ENCODE peak calls at places on chromosomes 4 and X, in six cellular contexts. One of them, this sample, is unnamed.

GRCh38 chr4:25830545-25830944 is 32.2 kb downstream of the SEL1L3 start:
- DNase-seq in body of pancreas: no peak
- DNase-seq in pancreas: no peak
- DNase-seq in IMR-90: no peak
- DNase-seq in stomach: no peak
- DNase-seq in uterus: no peak
- DNase-seq in this sample: no peak

GRCh38 chrX:57595381-57595811 is 3.6 kb downstream of the ZXDB start:
- DNase-seq in body of pancreas: no peak
- DNase-seq in pancreas: no peak
- DNase-seq in IMR-90: peak; percentile 85
- DNase-seq in stomach: no peak
- DNase-seq in uterus: peak; percentile 58
- DNase-seq in this sample: peak; percentile 63

GRCh38 chrX:46777971-46778810 is 19.3 kb upstream of the SLC9A7 start:
- DNase-seq in body of pancreas: no peak
- DNase-seq in pancreas: no peak
- DNase-seq in IMR-90: peak; percentile 56
- DNase-seq in stomach: no peak
- DNase-seq in uterus: no peak
- DNase-seq in this sample: no peak

GRCh38 chr4:177375971-177376370 is 66.3 kb downstream of the AGA start:
- DNase-seq in body of pancreas: no peak
- DNase-seq in pancreas: no peak
- DNase-seq in IMR-90: no peak
- DNase-seq in stomach: no peak
- DNase-seq in uterus: no peak
- DNase-seq in this sample: no peak

GRCh38 chr4:151276787-151277557 is at the start of gene PRSS48:
- DNase-seq in body of pancreas: peak; percentile 75
- DNase-seq in pancreas: peak; percentile 26
- DNase-seq in IMR-90: peak; percentile 32
- DNase-seq in stomach: peak; percentile 59
- DNase-seq in uterus: no peak
- DNase-seq in this sample: peak; percentile 18

GRCh38 chrX:95117556-95117955 is 1443.5 kb downstream of the FAM133A start:
- DNase-seq in body of pancreas: no peak
- DNase-seq in pancreas: no peak
- DNase-seq in IMR-90: no peak
- DNase-seq in stomach: no peak
- DNase-seq in uterus: no peak
- DNase-seq in this sample: peak; percentile 27

GRCh38 chr4:9735515-9735914 is 45.9 kb upstream of the DRD5 start:
- DNase-seq in body of pancreas: no peak
- DNase-seq in pancreas: no peak
- DNase-seq in IMR-90: no peak
- DNase-seq in stomach: no peak
- DNase-seq in uterus: no peak
- DNase-seq in this sample: no peak

GRCh38 chrX:56569378-56570061 is 6.1 kb downstream of the UBQLN2 start:
- DNase-seq in body of pancreas: no peak
- DNase-seq in pancreas: no peak
- DNase-seq in IMR-90: peak; percentile 3
- DNase-seq in stomach: no peak
- DNase-seq in uterus: no peak
- DNase-seq in this sample: no peak

GRCh38 chr4:80500593-80500992 is 165.1 kb downstream of the CFAP299 start:
- DNase-seq in body of pancreas: no peak
- DNase-seq in pancreas: no peak
- DNase-seq in IMR-90: no peak
- DNase-seq in stomach: no peak
- DNase-seq in uterus: no peak
- DNase-seq in this sample: no peak

GRCh38 chr4:128323401-128323800 is 35.8 kb upstream of the PGRMC2 start:
- DNase-seq in body of pancreas: no peak
- DNase-seq in pancreas: no peak
- DNase-seq in IMR-90: no peak
- DNase-seq in stomach: no peak
- DNase-seq in uterus: no peak
- DNase-seq in this sample: peak; percentile 64

GRCh38 chrX:29231800-29232199 is 644.6 kb downstream of the IL1RAPL1 start:
- DNase-seq in body of pancreas: no peak
- DNase-seq in pancreas: no peak
- DNase-seq in IMR-90: peak; percentile 6
- DNase-seq in stomach: no peak
- DNase-seq in uterus: no peak
- DNase-seq in this sample: peak; percentile 2

GRCh38 chr4:73944061-73944875 is 37.6 kb downstream of the PF4 start:
- DNase-seq in body of pancreas: peak; percentile 45
- DNase-seq in pancreas: peak; percentile 29
- DNase-seq in IMR-90: no peak
- DNase-seq in stomach: peak; percentile 35
- DNase-seq in uterus: no peak
- DNase-seq in this sample: no peak

GRCh38 chr4:26854701-26855100 is 5.9 kb upstream of the STIM2 start:
- DNase-seq in body of pancreas: peak; percentile 7
- DNase-seq in pancreas: no peak
- DNase-seq in IMR-90: no peak
- DNase-seq in stomach: no peak
- DNase-seq in uterus: no peak
- DNase-seq in this sample: no peak

GRCh38 chr4:181832305-181832704 is 410.9 kb upstream of the TENM3 start:
- DNase-seq in body of pancreas: no peak
- DNase-seq in pancreas: no peak
- DNase-seq in IMR-90: no peak
- DNase-seq in stomach: no peak
- DNase-seq in uterus: no peak
- DNase-seq in this sample: no peak

GRCh38 chr4:28369504-28369903 is 1508.9 kb downstream of the STIM2 start:
- DNase-seq in body of pancreas: no peak
- DNase-seq in pancreas: no peak
- DNase-seq in IMR-90: peak; percentile 71
- DNase-seq in stomach: no peak
- DNase-seq in uterus: no peak
- DNase-seq in this sample: peak; percentile 37

GRCh38 chr4:173852775-173853174 is 322.7 kb upstream of the HAND2 start:
- DNase-seq in body of pancreas: no peak
- DNase-seq in pancreas: no peak
- DNase-seq in IMR-90: no peak
- DNase-seq in stomach: no peak
- DNase-seq in uterus: no peak
- DNase-seq in this sample: no peak

GRCh38 chr4:109648266-109648996 is 54.8 kb downstream of the CASP6 start:
- DNase-seq in body of pancreas: no peak
- DNase-seq in pancreas: no peak
- DNase-seq in IMR-90: no peak
- DNase-seq in stomach: no peak
- DNase-seq in uterus: no peak
- DNase-seq in this sample: peak; percentile 10

GRCh38 chrX:49876750-49877149 is 2.5 kb upstream of the USP27X start:
- DNase-seq in body of pancreas: peak; percentile 30
- DNase-seq in pancreas: no peak
- DNase-seq in IMR-90: peak; percentile 23
- DNase-seq in stomach: no peak
- DNase-seq in uterus: no peak
- DNase-seq in this sample: peak; percentile 6

GRCh38 chr4:168812806-168813205 is 197.2 kb downstream of the CBR4 start:
- DNase-seq in body of pancreas: no peak
- DNase-seq in pancreas: no peak
- DNase-seq in IMR-90: no peak
- DNase-seq in stomach: no peak
- DNase-seq in uterus: no peak
- DNase-seq in this sample: no peak
- H3K27ac ChIP-seq in body of pancreas: peak overlapping the region; percentile 8
- H3K27ac ChIP-seq in pancreas: no peak overlapping the region
- H3K27ac ChIP-seq in IMR-90: peak overlapping the region; percentile 19
- H3K27ac ChIP-seq in stomach: peak overlapping the region; percentile 36
- H3K27ac ChIP-seq in uterus: peak overlapping the region; percentile 92
- H3K27ac ChIP-seq in this sample: peak overlapping the region; percentile 72

GRCh38 chrX:110420771-110421498 is 62.3 kb downstream of the RTL9 start:
- DNase-seq in body of pancreas: no peak
- DNase-seq in pancreas: no peak
- DNase-seq in IMR-90: peak; percentile 34
- DNase-seq in stomach: no peak
- DNase-seq in uterus: no peak
- DNase-seq in this sample: no peak
- TF ChIP-seq CTCF in body of pancreas: peak; percentile 14
- TF ChIP-seq CTCF in pancreas: peak; percentile 13
- TF ChIP-seq CTCF in IMR-90: peak; percentile 23
- TF ChIP-seq CTCF in stomach: no peak
- TF ChIP-seq CTCF in uterus: no peak
- TF ChIP-seq CTCF in this sample: peak; percentile 39

GRCh38 chr4:87370071-87370470 is 20.9 kb downstream of the HSD17B11 start:
- DNase-seq in body of pancreas: no peak
- DNase-seq in pancreas: no peak
- DNase-seq in IMR-90: no peak
- DNase-seq in stomach: no peak
- DNase-seq in uterus: no peak
- DNase-seq in this sample: no peak
- H3K27ac ChIP-seq in body of pancreas: no peak overlapping the region
- H3K27ac ChIP-seq in pancreas: no peak overlapping the region
- H3K27ac ChIP-seq in IMR-90: no peak overlapping the region
- H3K27ac ChIP-seq in stomach: no peak overlapping the region
- H3K27ac ChIP-seq in uterus: no peak overlapping the region
- H3K27ac ChIP-seq in this sample: no peak overlapping the region

DNA sequence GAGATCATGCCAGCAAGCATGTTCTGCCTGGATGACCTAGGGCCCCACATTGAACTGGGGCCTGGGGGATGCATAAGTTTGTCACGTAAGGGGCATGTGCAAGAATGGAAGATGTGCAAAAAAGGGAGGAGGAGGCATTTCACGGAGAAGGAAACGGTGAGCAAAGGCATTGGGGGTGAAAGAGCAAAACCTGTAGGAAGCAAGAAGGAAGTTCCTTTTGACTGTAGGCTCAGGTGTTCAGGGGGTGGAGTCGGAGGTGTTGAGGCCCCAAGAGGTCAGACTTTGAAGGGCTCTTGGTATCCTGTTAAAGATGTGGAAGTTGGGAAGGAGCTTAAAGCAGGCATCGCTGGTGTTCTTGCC is 625 bp upstream of the SCARB2 start:
- DNase-seq in body of pancreas: peak; percentile 33
- DNase-seq in pancreas: no peak
- DNase-seq in IMR-90: no peak
- DNase-seq in stomach: no peak
- DNase-seq in uterus: no peak
- DNase-seq in this sample: no peak
- TF ChIP-seq CTCF in body of pancreas: no peak
- TF ChIP-seq CTCF in pancreas: no peak
- TF ChIP-seq CTCF in IMR-90: no peak
- TF ChIP-seq CTCF in stomach: no peak
- TF ChIP-seq CTCF in uterus: no peak
- TF ChIP-seq CTCF in this sample: no peak

DNA sequence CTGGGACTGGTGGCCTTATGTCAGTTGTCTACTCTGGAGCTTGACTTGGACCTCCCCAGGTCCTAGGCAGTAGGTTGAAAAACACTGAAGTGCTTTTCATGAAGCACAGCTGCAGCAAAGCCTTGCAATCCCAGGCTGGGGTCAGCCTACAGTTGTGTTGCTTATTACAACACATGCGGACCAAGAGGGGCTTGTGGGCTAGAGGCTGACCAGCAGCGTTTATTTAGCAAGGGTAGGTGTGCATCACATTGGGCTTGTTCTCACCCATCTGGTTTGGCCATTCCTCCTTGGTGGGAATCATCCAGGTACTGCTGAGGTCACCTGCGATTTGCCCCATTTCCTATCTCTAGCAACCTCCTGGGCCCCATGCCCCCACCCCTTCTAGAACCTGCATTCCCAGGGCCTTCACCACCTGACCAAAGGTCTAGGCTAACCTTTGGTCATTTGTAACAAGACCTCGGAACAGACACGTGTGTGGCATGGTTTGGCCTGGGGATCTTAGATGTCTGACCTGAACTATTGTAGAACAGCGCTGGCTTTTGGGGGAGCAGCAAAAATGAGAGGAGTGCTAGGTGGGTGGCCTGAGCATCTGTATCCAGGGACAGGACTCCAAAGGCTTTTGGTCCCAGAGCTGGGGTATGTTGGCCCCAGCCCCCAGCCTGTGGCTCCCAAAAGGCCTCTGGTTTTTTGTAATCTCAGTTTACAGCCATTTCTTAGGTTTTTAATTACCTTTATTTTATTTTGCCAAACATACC is 3.0 kb downstream of the RPL10 start:
- DNase-seq in body of pancreas: peak; percentile 49
- DNase-seq in pancreas: no peak
- DNase-seq in IMR-90: peak; percentile 37
- DNase-seq in stomach: no peak
- DNase-seq in uterus: no peak
- DNase-seq in this sample: peak; percentile 49
- H3K27ac ChIP-seq in body of pancreas: peak overlapping the region; percentile 51
- H3K27ac ChIP-seq in pancreas: no peak overlapping the region
- H3K27ac ChIP-seq in IMR-90: no peak overlapping the region
- H3K27ac ChIP-seq in stomach: no peak overlapping the region
- H3K27ac ChIP-seq in uterus: no peak overlapping the region
- H3K27ac ChIP-seq in this sample: no peak overlapping the region

DNA sequence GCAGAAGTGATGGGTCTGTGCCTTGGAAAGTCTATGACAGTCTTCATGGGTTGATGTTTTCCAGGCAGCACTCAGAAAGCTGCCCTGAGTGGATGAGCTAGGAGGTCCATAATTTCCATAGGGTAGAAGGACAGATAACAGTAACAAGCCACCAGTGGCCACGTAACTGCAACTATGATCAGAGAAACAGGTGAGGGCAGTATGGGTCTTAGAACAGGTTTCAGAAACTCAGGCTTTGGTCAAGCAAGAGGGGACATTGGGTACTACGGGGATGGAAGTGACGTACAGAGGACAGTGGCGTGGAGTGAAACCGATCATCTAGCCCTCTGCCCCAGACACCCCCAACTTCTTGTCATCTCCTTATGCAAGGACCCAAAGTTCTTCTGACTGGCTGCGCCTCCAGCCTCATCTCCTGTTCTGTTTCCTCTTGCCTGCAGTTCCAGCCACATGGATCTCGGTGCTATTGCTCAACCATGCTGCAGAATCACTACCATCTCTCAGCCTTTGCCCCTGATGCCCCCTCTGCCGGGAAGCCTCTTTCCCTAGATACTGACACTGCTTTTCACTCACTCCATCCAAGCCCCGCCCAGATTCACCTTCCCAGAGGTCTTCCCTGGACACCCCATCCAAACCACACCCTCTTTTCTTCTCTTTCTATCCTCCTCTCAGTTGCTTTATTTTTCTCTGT is 123.4 kb downstream of the MFAP3L start:
- DNase-seq in body of pancreas: no peak
- DNase-seq in pancreas: no peak
- DNase-seq in IMR-90: no peak
- DNase-seq in stomach: no peak
- DNase-seq in uterus: no peak
- DNase-seq in this sample: no peak
- TF ChIP-seq CTCF in body of pancreas: no peak
- TF ChIP-seq CTCF in pancreas: no peak
- TF ChIP-seq CTCF in IMR-90: no peak
- TF ChIP-seq CTCF in stomach: no peak
- TF ChIP-seq CTCF in uterus: no peak
- TF ChIP-seq CTCF in this sample: no peak

GRCh38 chr4:93103042-93103441 is 725.5 kb upstream of the ATOH1 start:
- DNase-seq in body of pancreas: no peak
- DNase-seq in pancreas: no peak
- DNase-seq in IMR-90: no peak
- DNase-seq in stomach: no peak
- DNase-seq in uterus: no peak
- DNase-seq in this sample: no peak
- H3K27ac ChIP-seq in body of pancreas: no peak overlapping the region
- H3K27ac ChIP-seq in pancreas: no peak overlapping the region
- H3K27ac ChIP-seq in IMR-90: no peak overlapping the region
- H3K27ac ChIP-seq in stomach: no peak overlapping the region
- H3K27ac ChIP-seq in uterus: no peak overlapping the region
- H3K27ac ChIP-seq in this sample: no peak overlapping the region

This sample was measured in foreskin keratinocyte.